ENCODE peak calls at places on chromosomes 16 and 17, in five cellular contexts. I is astrocyte, S is A673, L is tibial nerve, G is AG04450. R is an unnamed sample. For H3K9me3, the result is how much of the 10 kb centered on the place peaks cover.

GRCh38 chr17:62965649-62966425 is at the start of gene TANC2:
- DNase-seq in I (peak), S (peak), L (peak), G (peak), R (peak)

GRCh38 chr17:19387921-19388521 is 1.0 kb upstream of the MFAP4 start:
- DNase-seq in I (peak), S (peak), L (peak), G (no peak), R (no peak)

GRCh38 chr17:56536766-56537165 is 56.7 kb upstream of the NOG start:
- DNase-seq in I (no peak), S (no peak), L (no peak), G (no peak), R (no peak)

GRCh38 chr16:60204221-60204620 is 1470.1 kb upstream of the GOT2 start:
- DNase-seq in I (peak), S (no peak), L (no peak), G (no peak), R (no peak)

GRCh38 chr16:47731252-47731651 is 270.1 kb downstream of the PHKB start:
- DNase-seq in I (peak), S (no peak), L (no peak), G (peak), R (no peak)

GRCh38 chr16:76819517-76819916 is 371.5 kb upstream of the MON1B start:
- DNase-seq in I (no peak), S (no peak), L (no peak), G (no peak), R (no peak)

GRCh38 chr16:47254771-47255170 is 111.0 kb upstream of the NETO2 start:
- DNase-seq in I (no peak), S (no peak), L (no peak), G (no peak), R (no peak)

GRCh38 chr17:60640503-60640902 is 37.1 kb upstream of the BCAS3 start:
- DNase-seq in I (no peak), S (peak), L (no peak), G (no peak), R (no peak)

GRCh38 chr16:81608515-81609209 is 164.1 kb downstream of the CMIP start:
- DNase-seq in I (peak), S (no peak), L (peak), G (no peak), R (no peak)

GRCh38 chr17:2957631-2958286 is 105.6 kb downstream of the OR1D5 start:
- DNase-seq in I (peak), S (no peak), L (no peak), G (no peak), R (no peak)

GRCh38 chr17:21689604-21690003 is 2.7 kb upstream of the KCNJ18 start:
- DNase-seq in I (peak), S (no peak), L (peak), G (peak), R (peak)

GRCh38 chr16:24822542-24822941 is 23.2 kb upstream of the SLC5A11 start:
- DNase-seq in I (no peak), S (no peak), L (no peak), G (no peak), R (no peak)

GRCh38 chr16:73890524-73891500 is 405.8 kb upstream of the PSMD7 start:
- DNase-seq in I (no peak), S (peak), L (no peak), G (no peak), R (no peak)

GRCh38 chr17:32323784-32324590 is 18.0 kb downstream of the C17orf75 start:
- DNase-seq in I (no peak), S (no peak), L (no peak), G (no peak), R (no peak)

GRCh38 chr16:30163538-30163937 is 19.9 kb upstream of the CORO1A start:
- DNase-seq in I (no peak), S (no peak), L (no peak), G (no peak), R (no peak)

GRCh38 chr17:80782536-80783427 is 208.9 kb upstream of the CHMP6 start:
- DNase-seq in I (no peak), S (no peak), L (no peak), G (no peak), R (no peak)

GRCh38 chr17:41544935-41545334 is 16.8 kb upstream of the KRT19 start:
- DNase-seq in I (no peak), S (no peak), L (no peak), G (no peak), R (no peak)

GRCh38 chr17:61570118-61570517 is 20.9 kb downstream of the NACA2 start:
- DNase-seq in I (no peak), S (no peak), L (no peak), G (no peak), R (no peak)

GRCh38 chr16:8370374-8371015 is 219.8 kb downstream of the TMEM114 start:
- DNase-seq in I (peak), S (peak), L (no peak), G (no peak), R (no peak)

GRCh38 chr16:23082161-23082788 is 67.0 kb downstream of the USP31 start:
- DNase-seq in I (no peak), S (no peak), L (no peak), G (no peak), R (no peak)

GRCh38 chr17:37220609-37220953 is 155.2 kb upstream of the C17orf78 start:
- DNase-seq in I (no peak), S (peak), L (no peak), G (peak), R (no peak)

GRCh38 chr17:65078441-65079160 is 22.1 kb upstream of the GNA13 start:
- DNase-seq in I (peak), S (no peak), L (no peak), G (no peak), R (no peak)

GRCh38 chr17:1260762-1261161 is 9.5 kb upstream of the BHLHA9 start:
- DNase-seq in I (no peak), S (no peak), L (no peak), G (no peak), R (no peak)
- TF ChIP-seq CTCF in I (no peak), S (no peak), L (no peak), G (no peak), R (no peak)

DNA sequence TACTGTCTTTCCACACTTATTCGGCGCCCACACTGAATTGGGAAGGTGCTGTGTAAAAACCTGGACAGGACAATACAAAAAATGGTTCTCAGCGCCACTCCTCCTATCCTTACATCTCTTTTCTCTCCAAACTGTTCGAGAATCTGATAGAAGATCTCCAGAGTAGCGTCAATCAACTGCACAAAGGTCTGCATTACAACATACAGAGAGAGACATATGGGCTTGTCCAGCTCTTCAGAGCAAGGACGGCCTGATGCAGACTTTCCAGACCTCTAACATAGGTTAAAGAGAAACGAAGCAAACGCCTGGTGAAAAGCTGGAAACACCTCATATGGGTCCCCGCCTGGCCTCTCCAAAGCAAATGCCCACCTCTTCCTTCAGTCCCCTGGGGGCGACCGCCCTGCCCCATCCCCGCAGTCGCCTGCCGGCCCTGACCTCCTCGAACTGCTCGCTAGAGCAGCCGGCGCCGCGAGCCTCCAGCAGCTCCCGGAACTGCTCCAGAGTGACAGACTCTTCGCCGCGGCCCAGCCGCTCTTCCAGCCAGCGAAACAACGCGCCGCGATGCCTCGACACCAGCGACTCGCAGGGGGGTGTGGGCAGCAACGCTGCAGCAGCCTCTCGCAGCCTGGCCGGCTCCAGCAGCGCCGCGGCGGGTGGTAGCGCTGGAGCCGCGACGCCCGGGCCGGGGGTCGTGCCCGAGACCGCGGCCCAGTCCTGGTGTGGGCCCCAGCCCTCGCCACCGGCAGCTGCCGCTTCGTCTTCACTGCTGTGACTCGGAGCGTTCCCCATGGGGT is 526 bp downstream of the ZZEF1 start:
- DNase-seq in I (peak), S (peak), L (no peak), G (no peak), R (peak)
- H3K9me3 ChIP-seq in I (under half), S (under half), L (under half), G (under half), R (under half)

GRCh38 chr17:17395885-17396284 is 80.9 kb upstream of the MED9 start:
- DNase-seq in I (no peak), S (no peak), L (no peak), G (no peak), R (no peak)

GRCh38 chr17:17395246-17395802 is 81.5 kb upstream of the MED9 start:
- DNase-seq in I (no peak), S (no peak), L (peak), G (no peak), R (no peak)

GRCh38 chr17:17391575-17392370 is 85.0 kb upstream of the MED9 start:
- DNase-seq in I (peak), S (peak), L (no peak), G (no peak), R (no peak)

GRCh38 chr17:17394494-17394893 is 82.3 kb upstream of the MED9 start:
- DNase-seq in I (no peak), S (no peak), L (no peak), G (no peak), R (no peak)

GRCh38 chr17:17393976-17394375 is 82.8 kb upstream of the MED9 start:
- DNase-seq in I (no peak), S (no peak), L (no peak), G (no peak), R (no peak)
- TF ChIP-seq CTCF in I (no peak), S (no peak), L (no peak), G (no peak), R (no peak)

GRCh38 chr16:20510323-20510722 is 59.0 kb downstream of the ACSM2A start:
- DNase-seq in I (no peak), S (no peak), L (no peak), G (no peak), R (no peak)

GRCh38 chr16:20507280-20507679 is 56.0 kb downstream of the ACSM2A start:
- DNase-seq in I (no peak), S (no peak), L (no peak), G (no peak), R (no peak)

GRCh38 chr16:20504418-20504817 is 53.1 kb downstream of the ACSM2A start:
- DNase-seq in I (no peak), S (no peak), L (no peak), G (no peak), R (peak)
- H3K9me3 ChIP-seq in I (under half), S (under half), L (under half), G (under half), R (under half)

DNA sequence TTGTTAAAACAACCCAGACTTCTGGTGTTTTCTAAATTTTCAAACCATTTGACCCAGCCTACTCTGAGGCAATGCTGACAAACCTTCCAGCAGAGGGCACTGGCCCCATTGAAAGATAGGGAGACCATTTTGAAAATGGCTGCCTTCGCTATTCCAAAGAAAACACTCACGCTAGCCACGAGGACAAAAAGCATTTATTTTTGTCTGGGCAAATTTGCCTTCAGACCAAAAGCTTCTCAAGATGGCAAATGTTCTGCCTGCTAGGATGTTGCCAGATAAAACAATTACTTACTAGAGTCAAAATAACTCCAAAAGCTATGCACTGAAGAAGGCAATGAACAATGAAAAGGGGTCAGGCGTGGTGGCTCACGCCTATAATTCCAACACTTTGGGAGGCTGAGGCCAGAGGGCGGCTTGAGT is 296.7 kb upstream of the IRX5 start:
- DNase-seq in I (no peak), S (peak), L (peak), G (no peak), R (peak)
- TF ChIP-seq CTCF in I (peak), S (peak), L (peak), G (no peak), R (no peak)

DNA sequence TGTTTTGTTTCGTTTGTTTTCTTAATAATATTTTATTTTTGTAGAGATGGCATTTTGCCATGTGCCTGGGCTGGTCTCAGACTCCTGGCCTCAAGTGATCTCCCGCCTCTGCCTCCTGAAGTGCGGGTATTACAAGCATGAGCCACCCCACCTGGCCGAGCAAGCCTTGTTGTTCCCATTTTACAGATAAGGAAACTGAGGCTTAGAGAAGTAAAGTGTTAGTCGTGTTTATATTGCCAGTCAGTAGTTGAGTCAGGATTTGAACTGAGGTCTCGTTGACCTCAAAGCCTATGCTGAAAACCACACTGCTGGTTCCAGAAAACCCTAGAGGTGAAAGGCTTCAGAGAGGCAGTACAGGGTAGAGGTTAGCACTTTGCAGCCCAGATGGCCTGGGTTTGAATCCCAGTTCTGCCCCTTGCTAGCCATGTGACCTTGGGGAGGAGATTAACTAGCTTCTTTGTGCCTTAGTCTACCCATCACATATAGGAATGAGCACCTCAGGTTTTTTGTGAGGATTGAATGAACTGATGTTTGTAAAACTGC is 102.0 kb downstream of the ABCC6 start:
- DNase-seq in I (no peak), S (no peak), L (no peak), G (no peak), R (no peak)
- H3K9me3 ChIP-seq in I (under half), S (under half), L (under half), G (under half), R (under half)

GRCh38 chr17:74153821-74154430 is 49.6 kb upstream of the RPL38 start:
- DNase-seq in I (no peak), S (no peak), L (no peak), G (no peak), R (no peak)
- TF ChIP-seq CTCF in I (no peak), S (no peak), L (no peak), G (no peak), R (no peak)

GRCh38 chr16:26058326-26058725 is 366.6 kb downstream of the HS3ST4 start:
- DNase-seq in I (no peak), S (no peak), L (no peak), G (no peak), R (no peak)

GRCh38 chr16:26051078-26051477 is 359.3 kb downstream of the HS3ST4 start:
- DNase-seq in I (no peak), S (peak), L (no peak), G (no peak), R (no peak)

GRCh38 chr16:26050489-26050888 is 358.7 kb downstream of the HS3ST4 start:
- DNase-seq in I (no peak), S (no peak), L (no peak), G (no peak), R (no peak)

GRCh38 chr16:26053889-26054288 is 362.1 kb downstream of the HS3ST4 start:
- DNase-seq in I (no peak), S (no peak), L (no peak), G (no peak), R (no peak)
- H3K9me3 ChIP-seq in I (under half), S (under half), L (under half), G (under half), R (under half)

GRCh38 chr16:82630219-82630618 is 3.5 kb downstream of the CDH13 start:
- DNase-seq in I (peak), S (no peak), L (no peak), G (no peak), R (no peak)

GRCh38 chr16:82631701-82632685 is 5.2 kb downstream of the CDH13 start:
- DNase-seq in I (peak), S (no peak), L (no peak), G (no peak), R (no peak)

GRCh38 chr16:82629441-82630027 is 2.8 kb downstream of the CDH13 start:
- DNase-seq in I (peak), S (no peak), L (no peak), G (no peak), R (no peak)

GRCh38 chr16:82628741-82629140 is 2.0 kb downstream of the CDH13 start:
- DNase-seq in I (no peak), S (no peak), L (no peak), G (no peak), R (no peak)

DNA sequence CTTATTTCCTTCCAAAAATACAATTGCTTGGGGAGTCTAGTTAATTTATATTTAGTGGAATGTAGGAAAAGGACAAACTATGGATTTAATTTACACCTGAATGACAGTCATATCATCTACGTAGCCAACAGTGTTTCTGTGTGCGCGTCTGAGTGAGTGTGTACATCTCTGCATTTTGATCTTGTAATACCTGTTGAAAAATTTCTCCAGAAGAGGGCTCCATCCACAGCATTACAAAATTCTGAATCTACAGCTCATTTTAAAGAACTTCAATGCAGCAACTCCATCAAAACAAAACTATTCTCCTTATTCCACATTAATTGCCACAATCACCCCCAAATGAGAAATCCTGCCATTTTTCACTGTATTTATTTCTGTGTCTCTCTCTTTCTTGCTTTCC is 3.9 kb downstream of the CDH13 start:
- DNase-seq in I (no peak), S (no peak), L (no peak), G (no peak), R (no peak)
- TF ChIP-seq CTCF in I (peak), S (peak), L (peak), G (peak), R (no peak)

GRCh38 chr17:22717211-22717610 is 1024.9 kb downstream of the KCNJ18 start:
- DNase-seq in I (no peak), S (no peak), L (no peak), G (no peak), R (no peak)
- H3K9me3 ChIP-seq in I (under half), S (under half), L (under half), G (under half), R (under half)

R was measured in lung.